ENCODE peak calls at places on chromosome 18, in six cellular contexts. One of them, this sample, is unnamed.

GRCh38 chr18:49652841-49653240 is 91.0 kb downstream of the LIPG start:
- DNase-seq in PC-9: no peak
- DNase-seq in astrocyte: no peak
- DNase-seq in HCT116: no peak
- DNase-seq in lower lobe of right lung: no peak
- DNase-seq in ovary: no peak
- DNase-seq in this sample: peak; percentile 16

GRCh38 chr18:79782566-79783308 is 15.0 kb upstream of the KCNG2 start:
- DNase-seq in HCT116: no peak
- DNase-seq in lower lobe of right lung: peak; percentile 31
- DNase-seq in ovary: no peak
- DNase-seq in astrocyte: no peak
- DNase-seq in PC-9: no peak
- DNase-seq in this sample: no peak

GRCh38 chr18:36850527-36851201 is 21.7 kb downstream of the KIAA1328 start:
- DNase-seq in PC-9: no peak
- DNase-seq in astrocyte: peak; percentile 95
- DNase-seq in HCT116: peak; percentile 4
- DNase-seq in ovary: no peak
- DNase-seq in lower lobe of right lung: no peak
- DNase-seq in this sample: no peak

GRCh38 chr18:3869848-3870247 is 419.9 kb downstream of the TGIF1 start:
- DNase-seq in ovary: no peak
- DNase-seq in PC-9: no peak
- DNase-seq in astrocyte: peak; percentile 35
- DNase-seq in HCT116: peak; percentile 40
- DNase-seq in lower lobe of right lung: no peak
- DNase-seq in this sample: no peak

GRCh38 chr18:58195278-58195721 is 151.3 kb downstream of the NEDD4L start:
- DNase-seq in astrocyte: no peak
- DNase-seq in ovary: peak; percentile 31
- DNase-seq in PC-9: peak; percentile 46
- DNase-seq in HCT116: no peak
- DNase-seq in lower lobe of right lung: peak; percentile 64
- DNase-seq in this sample: no peak

GRCh38 chr18:4264347-4264791 is 190.7 kb downstream of the DLGAP1 start:
- DNase-seq in PC-9: no peak
- DNase-seq in HCT116: no peak
- DNase-seq in lower lobe of right lung: no peak
- DNase-seq in astrocyte: no peak
- DNase-seq in ovary: peak; percentile 46
- DNase-seq in this sample: no peak

GRCh38 chr18:62715439-62715792 is at the start of gene PHLPP1:
- DNase-seq in astrocyte: no peak
- DNase-seq in PC-9: no peak
- DNase-seq in HCT116: no peak
- DNase-seq in lower lobe of right lung: no peak
- DNase-seq in ovary: no peak
- DNase-seq in this sample: no peak

GRCh38 chr18:21196426-21196825 is 45.6 kb upstream of the GREB1L start:
- DNase-seq in HCT116: no peak
- DNase-seq in ovary: no peak
- DNase-seq in astrocyte: no peak
- DNase-seq in PC-9: no peak
- DNase-seq in lower lobe of right lung: no peak
- DNase-seq in this sample: no peak

GRCh38 chr18:5759169-5759568 is 136.2 kb downstream of the TMEM200C start:
- DNase-seq in HCT116: no peak
- DNase-seq in astrocyte: no peak
- DNase-seq in ovary: no peak
- DNase-seq in lower lobe of right lung: no peak
- DNase-seq in PC-9: no peak
- DNase-seq in this sample: no peak

GRCh38 chr18:63319383-63320040 is at the start of gene BCL2:
- DNase-seq in PC-9: peak; percentile 16
- DNase-seq in lower lobe of right lung: peak; percentile 52
- DNase-seq in HCT116: no peak
- DNase-seq in ovary: peak; percentile 58
- DNase-seq in astrocyte: peak; percentile 18
- DNase-seq in this sample: peak; percentile 78

GRCh38 chr18:11516988-11517630 is 92.3 kb upstream of the SLC35G4 start:
- DNase-seq in PC-9: no peak
- DNase-seq in lower lobe of right lung: no peak
- DNase-seq in astrocyte: no peak
- DNase-seq in HCT116: no peak
- DNase-seq in ovary: no peak
- DNase-seq in this sample: no peak

GRCh38 chr18:36493349-36494281 is 196.1 kb downstream of the FHOD3 start:
- DNase-seq in lower lobe of right lung: no peak
- DNase-seq in ovary: no peak
- DNase-seq in astrocyte: no peak
- DNase-seq in HCT116: no peak
- DNase-seq in PC-9: no peak
- DNase-seq in this sample: no peak

DNA sequence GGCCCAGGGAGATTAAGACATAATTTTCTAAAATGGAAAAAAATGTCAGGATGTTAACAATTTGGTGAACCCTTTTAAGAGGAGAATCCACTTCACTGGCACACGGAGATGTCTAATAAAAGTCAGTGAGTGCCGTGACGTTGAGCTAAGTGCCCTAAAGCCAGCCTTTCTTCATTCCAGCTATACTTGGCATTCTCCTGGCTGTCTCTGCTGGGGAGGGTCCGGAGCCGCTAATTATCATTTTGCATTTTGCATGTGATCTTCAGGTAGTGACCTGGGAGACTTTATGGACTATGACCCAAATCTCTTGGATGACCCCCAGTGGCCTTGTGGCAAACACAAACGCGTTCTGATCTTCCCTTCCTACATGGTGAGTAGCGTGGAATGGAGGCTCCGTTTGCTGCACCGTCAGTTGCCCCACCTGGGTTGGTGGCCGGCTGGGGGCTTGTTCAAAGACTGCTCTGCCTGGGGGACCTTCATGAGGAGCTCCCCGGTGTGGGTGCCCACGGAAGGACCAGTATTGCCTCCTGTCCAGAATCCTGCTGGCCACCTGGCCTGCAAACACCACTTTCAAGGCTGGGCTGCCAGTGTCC is 101.7 kb downstream of the CABLES1 start:
- DNase-seq in ovary: no peak
- DNase-seq in astrocyte: no peak
- DNase-seq in HCT116: no peak
- DNase-seq in PC-9: no peak
- DNase-seq in lower lobe of right lung: no peak
- DNase-seq in this sample: no peak
- H3K27ac ChIP-seq in ovary: no peak overlapping the region
- H3K27ac ChIP-seq in astrocyte: peak overlapping the region; percentile 14
- H3K27ac ChIP-seq in HCT116: no peak overlapping the region
- H3K27ac ChIP-seq in PC-9: no peak overlapping the region
- H3K27ac ChIP-seq in lower lobe of right lung: peak overlapping the region; percentile 87
- H3K27ac ChIP-seq in this sample: peak overlapping the region; percentile 92

GRCh38 chr18:22203035-22203434 is 33.6 kb downstream of the GATA6 start:
- DNase-seq in lower lobe of right lung: no peak
- DNase-seq in HCT116: no peak
- DNase-seq in PC-9: no peak
- DNase-seq in ovary: no peak
- DNase-seq in astrocyte: no peak
- DNase-seq in this sample: no peak

GRCh38 chr18:22204996-22205395 is 35.6 kb downstream of the GATA6 start:
- DNase-seq in PC-9: no peak
- DNase-seq in ovary: no peak
- DNase-seq in astrocyte: no peak
- DNase-seq in HCT116: no peak
- DNase-seq in lower lobe of right lung: no peak
- DNase-seq in this sample: no peak

GRCh38 chr18:22203892-22204536 is 34.6 kb downstream of the GATA6 start:
- DNase-seq in PC-9: no peak
- DNase-seq in astrocyte: no peak
- DNase-seq in HCT116: no peak
- DNase-seq in lower lobe of right lung: no peak
- DNase-seq in ovary: no peak
- DNase-seq in this sample: no peak

GRCh38 chr18:22210331-22210754 is 41.0 kb downstream of the GATA6 start:
- DNase-seq in ovary: no peak
- DNase-seq in HCT116: no peak
- DNase-seq in PC-9: no peak
- DNase-seq in astrocyte: peak; percentile 82
- DNase-seq in lower lobe of right lung: no peak
- DNase-seq in this sample: no peak

GRCh38 chr18:22207022-22207758 is 37.8 kb downstream of the GATA6 start:
- DNase-seq in PC-9: no peak
- DNase-seq in lower lobe of right lung: no peak
- DNase-seq in ovary: peak; percentile 77
- DNase-seq in HCT116: no peak
- DNase-seq in astrocyte: peak; percentile 86
- DNase-seq in this sample: no peak
- H3K4me3 ChIP-seq in PC-9: no peak overlapping the region
- H3K4me3 ChIP-seq in lower lobe of right lung: no peak overlapping the region
- H3K4me3 ChIP-seq in ovary: no peak overlapping the region
- H3K4me3 ChIP-seq in HCT116: no peak overlapping the region
- H3K4me3 ChIP-seq in astrocyte: no peak overlapping the region
- H3K4me3 ChIP-seq in this sample: no peak overlapping the region

DNA sequence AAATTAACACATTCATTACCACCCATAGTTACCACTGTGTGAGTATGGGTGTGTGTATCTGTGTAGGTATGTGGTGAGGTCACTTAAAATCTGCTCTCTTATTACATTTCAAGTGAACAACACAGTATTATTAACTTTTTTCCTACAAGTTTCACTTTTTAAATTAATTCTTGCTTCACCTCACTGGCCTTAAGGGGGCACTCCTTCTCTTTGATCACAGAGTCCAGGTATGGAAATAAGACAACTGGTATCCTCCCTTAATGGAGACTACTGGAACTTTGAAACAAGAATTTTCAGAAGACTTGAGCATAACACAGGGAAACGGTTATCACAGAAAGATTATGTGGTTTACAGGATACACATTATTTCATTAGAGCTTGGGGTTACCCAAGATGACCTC is 255.8 kb downstream of the ASXL3 start:
- DNase-seq in lower lobe of right lung: no peak
- DNase-seq in PC-9: no peak
- DNase-seq in astrocyte: no peak
- DNase-seq in ovary: no peak
- DNase-seq in HCT116: no peak
- DNase-seq in this sample: no peak
- TF ChIP-seq CTCF in lower lobe of right lung: no peak
- TF ChIP-seq CTCF in PC-9: no peak
- TF ChIP-seq CTCF in astrocyte: no peak
- TF ChIP-seq CTCF in ovary: no peak
- TF ChIP-seq CTCF in HCT116: no peak
- TF ChIP-seq CTCF in this sample: no peak

GRCh38 chr18:23357992-23358594 is 95.0 kb upstream of the RIOK3 start:
- DNase-seq in ovary: peak; percentile 63
- DNase-seq in lower lobe of right lung: peak; percentile 46
- DNase-seq in PC-9: no peak
- DNase-seq in astrocyte: no peak
- DNase-seq in HCT116: no peak
- DNase-seq in this sample: no peak
- H3K27ac ChIP-seq in ovary: no peak overlapping the region
- H3K27ac ChIP-seq in lower lobe of right lung: peak overlapping the region; percentile 60
- H3K27ac ChIP-seq in PC-9: no peak overlapping the region
- H3K27ac ChIP-seq in astrocyte: no peak overlapping the region
- H3K27ac ChIP-seq in HCT116: no peak overlapping the region
- H3K27ac ChIP-seq in this sample: peak overlapping the region; percentile 78

This sample was measured in coronary artery.